ENCODE peak calls at places on chromosomes 1 and 21, in seven cellular contexts. Q is NCI-H69; C is activated T-helper 1 cell treated with Interleukin-2 at 50 U/mL for 16 hours; A is activated effector memory CD4-positive, alpha-beta T cell treated with anti-CD3 and anti-CD28 coated beads, Interleukin-2, amount 50 U/mL, for 16 hours; Z is LoVo; S is tibial nerve; G is T-helper 17 cell. N is an unnamed sample.
A peak's percentile ranks its signal among the peaks of the same experiment; 100 is the strongest.

GRCh38 chr1:49104575-49104974 is 327.9 kb upstream of the BEND5 start:
- DNase-seq in Q (peak; percentile 1), C (no peak), A (no peak), Z (no peak), S (no peak), G (no peak), N (no peak)

GRCh38 chr21:15224346-15225086 is 159.7 kb upstream of the NRIP1 start:
- DNase-seq in Q (no peak), C (no peak), A (no peak), Z (peak; percentile 65), S (no peak), G (no peak), N (no peak)

GRCh38 chr1:89518116-89518780 is 6.4 kb upstream of the LRRC8B start:
- DNase-seq in Q (no peak), C (no peak), A (no peak), Z (no peak), S (no peak), G (no peak), N (no peak)

GRCh38 chr1:205286335-205286950 is 35.1 kb downstream of the NUAK2 start:
- DNase-seq in Q (no peak), C (peak; percentile 61), A (peak; percentile 83), Z (no peak), S (no peak), G (peak; percentile 55), N (no peak)

GRCh38 chr1:40732756-40733301 is 41.3 kb downstream of the NFYC start:
- DNase-seq in Q (no peak), C (no peak), A (no peak), Z (no peak), S (no peak), G (no peak), N (no peak)

GRCh38 chr1:82065917-82066316 is 265.2 kb downstream of the ADGRL2 start:
- DNase-seq in Q (no peak), C (no peak), A (no peak), Z (no peak), S (no peak), G (no peak), N (no peak)

GRCh38 chr1:93528416-93528815 is 80.5 kb downstream of the FNBP1L start:
- DNase-seq in Q (no peak), C (no peak), A (no peak), Z (no peak), S (no peak), G (no peak), N (no peak)

GRCh38 chr21:31261759-31262158 is 82.3 kb downstream of the TIAM1 start:
- DNase-seq in Q (no peak), C (no peak), A (no peak), Z (no peak), S (no peak), G (no peak), N (no peak)

GRCh38 chr21:44737706-44738354 is 26.5 kb upstream of the TSPEAR start:
- DNase-seq in Q (no peak), C (no peak), A (peak; percentile 10), Z (no peak), S (no peak), G (no peak), N (no peak)

GRCh38 chr1:248824301-248824700 is 1.4 kb downstream of the SH3BP5L start:
- DNase-seq in Q (no peak), C (no peak), A (peak; percentile 53), Z (no peak), S (no peak), G (no peak), N (no peak)

GRCh38 chr1:12276225-12276624 is 46.4 kb downstream of the VPS13D start:
- DNase-seq in Q (no peak), C (no peak), A (no peak), Z (peak; percentile 25), S (no peak), G (no peak), N (no peak)

GRCh38 chr21:28971171-28971570 is 21.5 kb downstream of the LTN1 start:
- DNase-seq in Q (no peak), C (no peak), A (no peak), Z (no peak), S (no peak), G (no peak), N (no peak)

GRCh38 chr1:231421616-231421970 is 494 bp downstream of the EGLN1 start:
- DNase-seq in Q (peak; percentile 78), C (no peak), A (no peak), Z (peak; percentile 32), S (no peak), G (peak; percentile 37), N (peak; percentile 40)

GRCh38 chr1:39657402-39657801 is 14.5 kb downstream of the NT5C1A start:
- DNase-seq in Q (no peak), C (no peak), A (no peak), Z (no peak), S (no peak), G (no peak), N (no peak)

GRCh38 chr1:32761253-32761877 is 55.8 kb downstream of the YARS1 start:
- DNase-seq in Q (peak; percentile 37), C (no peak), A (peak; percentile 73), Z (peak; percentile 71), S (peak; percentile 57), G (no peak), N (no peak)

GRCh38 chr1:153962088-153963029 is 978 bp downstream of the SLC39A1 start:
- DNase-seq in Q (peak; percentile 59), C (no peak), A (no peak), Z (peak; percentile 61), S (peak; percentile 26), G (no peak), N (no peak)

GRCh38 chr1:227792216-227793078 is 23.0 kb upstream of the PRSS38 start:
- DNase-seq in Q (no peak), C (no peak), A (peak; percentile 61), Z (no peak), S (peak; percentile 4), G (no peak), N (no peak)

GRCh38 chr1:116408193-116408592 is 35.1 kb downstream of the ATP1A1 start:
- DNase-seq in Q (no peak), C (no peak), A (no peak), Z (no peak), S (no peak), G (no peak), N (no peak)

GRCh38 chr1:97640677-97641076 is 280.2 kb downstream of the DPYD start:
- DNase-seq in Q (peak; percentile 70), C (no peak), A (no peak), Z (no peak), S (no peak), G (no peak), N (no peak)

GRCh38 chr1:18693256-18694098 is 62.8 kb downstream of the PAX7 start:
- DNase-seq in Q (no peak), C (no peak), A (no peak), Z (no peak), S (no peak), G (no peak), N (no peak)

GRCh38 chr21:27104749-27105439 is 138.0 kb upstream of the ADAMTS5 start:
- DNase-seq in Q (no peak), C (no peak), A (no peak), Z (no peak), S (no peak), G (no peak), N (no peak)

GRCh38 chr1:167714851-167715652 is 6.7 kb upstream of the MPZL1 start:
- DNase-seq in Q (peak; percentile 92), C (peak; percentile 69), A (peak; percentile 93), Z (peak; percentile 83), S (peak; percentile 98), G (peak; percentile 66), N (peak; percentile 73)

GRCh38 chr1:154550657-154551056 is 7.8 kb downstream of the UBE2Q1 start:
- DNase-seq in Q (no peak), C (no peak), A (no peak), Z (no peak), S (no peak), G (no peak), N (no peak)

GRCh38 chr1:7454895-7455784 is 316.0 kb upstream of the VAMP3 start:
- DNase-seq in Q (no peak), C (no peak), A (no peak), Z (no peak), S (no peak), G (no peak), N (no peak)

GRCh38 chr1:3718764-3719163 is 33.5 kb upstream of the CCDC27 start:
- DNase-seq in Q (peak; percentile 63), C (no peak), A (no peak), Z (no peak), S (no peak), G (no peak), N (no peak)

GRCh38 chr1:159923203-159924024 is 1.9 kb downstream of the TAGLN2 start:
- DNase-seq in Q (peak; percentile 97), C (peak; percentile 77), A (peak; percentile 94), Z (no peak), S (peak; percentile 78), G (peak; percentile 90), N (no peak)

GRCh38 chr1:225596152-225596551 is 56.8 kb downstream of the ENAH start:
- DNase-seq in Q (no peak), C (no peak), A (no peak), Z (no peak), S (no peak), G (no peak), N (no peak)

GRCh38 chr1:82073659-82074058 is 272.9 kb downstream of the ADGRL2 start:
- DNase-seq in Q (no peak), C (no peak), A (no peak), Z (no peak), S (no peak), G (no peak), N (no peak)

N was measured in GOT3.